ENCODE peak calls at places on chromosomes 5 and 9, in nine cellular contexts. G is activated T-helper 1 cell treated with Interleukin-2 at 50 U/mL for 16 hours; I is iris pigment epithelial cell; P is activated CD4-positive, alpha-beta T cell treated with anti-CD3 and anti-CD28 coated beads, Interleukin-2, amount 50 U/mL, for 1 hour; M is progenitor cell of endocrine pancreas; L is Kasumi-1; X is CD8-positive, alpha-beta T cell; E is EL; U is T-helper 22 cell. V is an unnamed sample.

GRCh38 chr5:72109625-72110024 is 2.4 kb downstream of the MAP1B start:
- DNase-seq in G (no peak), I (peak), P (no peak), M (no peak), L (no peak), X (no peak), E (no peak), U (no peak), V (no peak)

GRCh38 chr5:58794875-58795274 is 212.0 kb downstream of the RAB3C start:
- DNase-seq in G (no peak), I (no peak), P (no peak), M (no peak), L (no peak), X (no peak), E (no peak), U (no peak), V (no peak)

GRCh38 chr5:34009610-34010009 is 1.8 kb upstream of the AMACR start:
- DNase-seq in G (no peak), I (no peak), P (no peak), M (no peak), L (no peak), X (no peak), E (peak), U (no peak), V (no peak)

GRCh38 chr5:88377240-88377639 is 108.6 kb upstream of the TMEM161B start:
- DNase-seq in G (no peak), I (no peak), P (no peak), M (no peak), L (no peak), X (no peak), E (no peak), U (no peak), V (no peak)

GRCh38 chr5:173733065-173733824 is 116.8 kb upstream of the BOD1 start:
- DNase-seq in G (no peak), I (no peak), P (no peak), M (no peak), L (no peak), X (no peak), E (no peak), U (no peak), V (no peak)

GRCh38 chr5:77743181-77743580 is 33.0 kb downstream of the TBCA start:
- DNase-seq in G (no peak), I (peak), P (no peak), M (no peak), L (no peak), X (no peak), E (peak), U (no peak), V (no peak)

GRCh38 chr5:10064546-10065215 is 185.0 kb downstream of the ATPSCKMT start:
- DNase-seq in G (no peak), I (no peak), P (no peak), M (no peak), L (no peak), X (no peak), E (no peak), U (no peak), V (no peak)

GRCh38 chr9:92590386-92590785 is 54.6 kb upstream of the ECM2 start:
- DNase-seq in G (no peak), I (peak), P (no peak), M (no peak), L (peak), X (no peak), E (no peak), U (no peak), V (no peak)

GRCh38 chr5:92371889-92372235 is 988.7 kb upstream of the ARRDC3 start:
- DNase-seq in G (no peak), I (peak), P (no peak), M (no peak), L (no peak), X (no peak), E (peak), U (no peak), V (no peak)

GRCh38 chr5:179459771-179460170 is 90.6 kb upstream of the RUFY1 start:
- DNase-seq in G (no peak), I (no peak), P (no peak), M (no peak), L (no peak), X (no peak), E (no peak), U (no peak), V (no peak)

GRCh38 chr5:150409638-150410523 is 2.8 kb downstream of the CD74 start:
- DNase-seq in G (no peak), I (peak), P (peak), M (peak), L (peak), X (peak), E (peak), U (peak), V (peak)